ENCODE peak calls at places on chromosome 2, in ten cellular contexts. One of them, this sample, is unnamed.

GRCh38 chr2:166803314-166803986 is 84.8 kb upstream of the XIRP2 start:
- DNase-seq in ACHN: no peak
- DNase-seq in Panc1: no peak
- DNase-seq in stimulated activated CD4-positive, alpha-beta T cell treated with anti-CD3 and anti-CD28 coated beads, Interleukin-4, amount 100 ng/mL, for 48 hours: no peak
- DNase-seq in HEK293T: no peak
- DNase-seq in D341Med: peak
- DNase-seq in OCI-LY7: no peak
- DNase-seq in GM04504: no peak
- DNase-seq in nucleus accumbens: no peak
- DNase-seq in activated CD4-positive, alpha-beta T cell treated with anti-CD3 and anti-CD28 coated beads, Interleukin-2, amount 50 U/mL, for 1 hour: no peak
- DNase-seq in this sample: no peak

GRCh38 chr2:64982932-64983331 is 6.3 kb upstream of the SLC1A4 start:
- DNase-seq in ACHN: no peak
- DNase-seq in Panc1: no peak
- DNase-seq in stimulated activated CD4-positive, alpha-beta T cell treated with anti-CD3 and anti-CD28 coated beads, Interleukin-4, amount 100 ng/mL, for 48 hours: no peak
- DNase-seq in HEK293T: no peak
- DNase-seq in D341Med: no peak
- DNase-seq in OCI-LY7: no peak
- DNase-seq in GM04504: no peak
- DNase-seq in nucleus accumbens: no peak
- DNase-seq in activated CD4-positive, alpha-beta T cell treated with anti-CD3 and anti-CD28 coated beads, Interleukin-2, amount 50 U/mL, for 1 hour: no peak
- DNase-seq in this sample: no peak

GRCh38 chr2:45918816-45919655 is 267.6 kb downstream of the PRKCE start:
- DNase-seq in ACHN: no peak
- DNase-seq in Panc1: no peak
- DNase-seq in stimulated activated CD4-positive, alpha-beta T cell treated with anti-CD3 and anti-CD28 coated beads, Interleukin-4, amount 100 ng/mL, for 48 hours: no peak
- DNase-seq in HEK293T: no peak
- DNase-seq in D341Med: no peak
- DNase-seq in OCI-LY7: no peak
- DNase-seq in GM04504: no peak
- DNase-seq in nucleus accumbens: no peak
- DNase-seq in activated CD4-positive, alpha-beta T cell treated with anti-CD3 and anti-CD28 coated beads, Interleukin-2, amount 50 U/mL, for 1 hour: no peak
- DNase-seq in this sample: no peak

GRCh38 chr2:19837235-19837766 is 64.5 kb downstream of the TTC32 start:
- DNase-seq in ACHN: no peak
- DNase-seq in Panc1: no peak
- DNase-seq in stimulated activated CD4-positive, alpha-beta T cell treated with anti-CD3 and anti-CD28 coated beads, Interleukin-4, amount 100 ng/mL, for 48 hours: no peak
- DNase-seq in HEK293T: no peak
- DNase-seq in D341Med: no peak
- DNase-seq in OCI-LY7: no peak
- DNase-seq in GM04504: no peak
- DNase-seq in nucleus accumbens: no peak
- DNase-seq in activated CD4-positive, alpha-beta T cell treated with anti-CD3 and anti-CD28 coated beads, Interleukin-2, amount 50 U/mL, for 1 hour: no peak
- DNase-seq in this sample: no peak

GRCh38 chr2:75053484-75054112 is 95.2 kb downstream of the POLE4 start:
- DNase-seq in ACHN: peak
- DNase-seq in Panc1: no peak
- DNase-seq in stimulated activated CD4-positive, alpha-beta T cell treated with anti-CD3 and anti-CD28 coated beads, Interleukin-4, amount 100 ng/mL, for 48 hours: no peak
- DNase-seq in HEK293T: peak
- DNase-seq in D341Med: peak
- DNase-seq in OCI-LY7: peak
- DNase-seq in GM04504: no peak
- DNase-seq in nucleus accumbens: no peak
- DNase-seq in activated CD4-positive, alpha-beta T cell treated with anti-CD3 and anti-CD28 coated beads, Interleukin-2, amount 50 U/mL, for 1 hour: no peak
- DNase-seq in this sample: peak

GRCh38 chr2:157190151-157190550 is 67.4 kb upstream of the GALNT5 start:
- DNase-seq in ACHN: no peak
- DNase-seq in Panc1: no peak
- DNase-seq in stimulated activated CD4-positive, alpha-beta T cell treated with anti-CD3 and anti-CD28 coated beads, Interleukin-4, amount 100 ng/mL, for 48 hours: no peak
- DNase-seq in HEK293T: no peak
- DNase-seq in D341Med: no peak
- DNase-seq in OCI-LY7: no peak
- DNase-seq in GM04504: no peak
- DNase-seq in nucleus accumbens: no peak
- DNase-seq in activated CD4-positive, alpha-beta T cell treated with anti-CD3 and anti-CD28 coated beads, Interleukin-2, amount 50 U/mL, for 1 hour: no peak
- DNase-seq in this sample: no peak

GRCh38 chr2:210392469-210392881 is 77.5 kb upstream of the MYL1 start:
- DNase-seq in ACHN: no peak
- DNase-seq in Panc1: no peak
- DNase-seq in stimulated activated CD4-positive, alpha-beta T cell treated with anti-CD3 and anti-CD28 coated beads, Interleukin-4, amount 100 ng/mL, for 48 hours: no peak
- DNase-seq in HEK293T: no peak
- DNase-seq in D341Med: no peak
- DNase-seq in OCI-LY7: no peak
- DNase-seq in GM04504: no peak
- DNase-seq in nucleus accumbens: no peak
- DNase-seq in activated CD4-positive, alpha-beta T cell treated with anti-CD3 and anti-CD28 coated beads, Interleukin-2, amount 50 U/mL, for 1 hour: no peak
- DNase-seq in this sample: no peak

GRCh38 chr2:164737612-164738081 is 104.0 kb downstream of the COBLL1 start:
- DNase-seq in ACHN: peak
- DNase-seq in Panc1: no peak
- DNase-seq in stimulated activated CD4-positive, alpha-beta T cell treated with anti-CD3 and anti-CD28 coated beads, Interleukin-4, amount 100 ng/mL, for 48 hours: no peak
- DNase-seq in HEK293T: peak
- DNase-seq in D341Med: peak
- DNase-seq in OCI-LY7: peak
- DNase-seq in GM04504: peak
- DNase-seq in nucleus accumbens: no peak
- DNase-seq in activated CD4-positive, alpha-beta T cell treated with anti-CD3 and anti-CD28 coated beads, Interleukin-2, amount 50 U/mL, for 1 hour: no peak
- DNase-seq in this sample: peak

GRCh38 chr2:67888351-67889005 is 174.3 kb downstream of the C1D start:
- DNase-seq in ACHN: no peak
- DNase-seq in Panc1: no peak
- DNase-seq in stimulated activated CD4-positive, alpha-beta T cell treated with anti-CD3 and anti-CD28 coated beads, Interleukin-4, amount 100 ng/mL, for 48 hours: no peak
- DNase-seq in HEK293T: no peak
- DNase-seq in D341Med: no peak
- DNase-seq in OCI-LY7: no peak
- DNase-seq in GM04504: no peak
- DNase-seq in nucleus accumbens: no peak
- DNase-seq in activated CD4-positive, alpha-beta T cell treated with anti-CD3 and anti-CD28 coated beads, Interleukin-2, amount 50 U/mL, for 1 hour: no peak
- DNase-seq in this sample: no peak